ENCODE peak calls at places on chromosomes 16 and 17, in ten cellular contexts. O is stimulated activated CD8-positive, alpha-beta memory T cell treated with anti-CD3 and anti-CD28 coated beads, Interleukin-15, amount 100 ng/mL, for 4 hours; M is activated CD4-positive, CD25-positive, alpha-beta regulatory T cell treated with anti-CD3 and anti-CD28 coated beads, Interleukin-2, amount 50 U/mL, for 16 hours; N is NCI-H2171 treated with DMSO at 0.1 percent for 48 hours; E is PC-3; J is activated CD4-positive, alpha-beta memory T cell treated with anti-CD3 and anti-CD28 coated beads for 36 hours; W is AG10803; Z is skeletal muscle cell; A is GM12865; D is HuH-7.5. K is an unnamed sample.
A peak's percentile ranks its signal among the peaks of the same experiment; 100 is the strongest.

GRCh38 chr17:21493993-21494392 is 117.8 kb downstream of the KCNJ12 start:
- DNase-seq in O (no peak), M (no peak), N (no peak), E (no peak), J (no peak), W (no peak), Z (no peak), A (no peak), D (no peak), K (no peak)

GRCh38 chr17:15782809-15783208 is 50.7 kb downstream of the TBC1D26 start:
- DNase-seq in O (no peak), M (no peak), N (no peak), E (no peak), J (no peak), W (peak; percentile 36), Z (peak; percentile 2), A (no peak), D (no peak), K (peak; percentile 90)

GRCh38 chr16:1746693-1747195 is 24.6 kb downstream of the NME3 start:
- DNase-seq in O (no peak), M (no peak), N (no peak), E (no peak), J (no peak), W (no peak), Z (no peak), A (no peak), D (no peak), K (no peak)

GRCh38 chr17:42895185-42895555 is 5.4 kb upstream of the G6PC1 start:
- DNase-seq in O (no peak), M (no peak), N (no peak), E (peak; percentile 82), J (no peak), W (peak; percentile 91), Z (peak; percentile 41), A (no peak), D (no peak), K (peak; percentile 86)

GRCh38 chr16:52770828-52771227 is 223.9 kb upstream of the TOX3 start:
- DNase-seq in O (no peak), M (no peak), N (no peak), E (no peak), J (no peak), W (no peak), Z (no peak), A (no peak), D (no peak), K (no peak)

GRCh38 chr17:82200743-82201497 is 11.7 kb downstream of the CCDC57 start:
- DNase-seq in O (no peak), M (peak; percentile 43), N (no peak), E (no peak), J (peak; percentile 81), W (no peak), Z (no peak), A (no peak), D (no peak), K (peak; percentile 54)

GRCh38 chr17:73334771-73335513 is 23.1 kb upstream of the CDC42EP4 start:
- DNase-seq in O (no peak), M (no peak), N (no peak), E (no peak), J (peak; percentile 33), W (no peak), Z (no peak), A (no peak), D (no peak), K (no peak)

GRCh38 chr16:69820926-69821541 is 58.9 kb downstream of the WWP2 start:
- DNase-seq in O (no peak), M (no peak), N (peak; percentile 94), E (no peak), J (no peak), W (peak; percentile 79), Z (no peak), A (no peak), D (no peak), K (peak; percentile 84)

GRCh38 chr16:71883849-71884638 is at the start of gene ZNF821:
- DNase-seq in O (peak; percentile 50), M (peak; percentile 46), N (peak; percentile 76), E (peak; percentile 70), J (peak; percentile 83), W (peak; percentile 63), Z (peak; percentile 33), A (peak; percentile 87), D (peak; percentile 95), K (peak; percentile 98)

GRCh38 chr16:67953641-67954375 is 9.9 kb upstream of the LCAT start:
- DNase-seq in O (no peak), M (no peak), N (no peak), E (no peak), J (no peak), W (no peak), Z (no peak), A (no peak), D (no peak), K (no peak)

GRCh38 chr16:87323727-87324410 is 6.7 kb upstream of the C16orf95 start:
- DNase-seq in O (no peak), M (no peak), N (peak; percentile 83), E (no peak), J (no peak), W (no peak), Z (no peak), A (no peak), D (no peak), K (peak; percentile 55)

GRCh38 chr16:27994686-27995085 is 68.8 kb downstream of the GSG1L start:
- DNase-seq in O (no peak), M (no peak), N (no peak), E (no peak), J (no peak), W (no peak), Z (no peak), A (no peak), D (no peak), K (no peak)

GRCh38 chr17:41785091-41785875 is 1.2 kb downstream of the JUP start:
- DNase-seq in O (no peak), M (no peak), N (no peak), E (peak; percentile 11), J (no peak), W (no peak), Z (no peak), A (no peak), D (no peak), K (peak; percentile 61)

GRCh38 chr16:28863929-28864886 is 565 bp downstream of the SH2B1 start:
- DNase-seq in O (no peak), M (no peak), N (no peak), E (no peak), J (peak; percentile 38), W (peak; percentile 44), Z (no peak), A (no peak), D (no peak), K (peak; percentile 93)